ENCODE peak calls at places on chromosome 11, in four cellular contexts. Q, S, J and G are unnamed samples.

GRCh38 chr11:110587972-110588371 is 124.3 kb downstream of the ARHGAP20 start:
- DNase-seq in Q (no peak), S (no peak), J (no peak), G (no peak)

GRCh38 chr11:134045799-134046635 is 22.9 kb upstream of the JAM3 start:
- DNase-seq in Q (no peak), S (no peak), J (peak; percentile 49), G (no peak)

GRCh38 chr11:16669799-16670415 is 68.5 kb upstream of the C11orf58 start:
- DNase-seq in Q (peak; percentile 83), S (no peak), J (no peak), G (no peak)

GRCh38 chr11:134725939-134726639 is 314.0 kb upstream of the B3GAT1 start:
- DNase-seq in Q (no peak), S (no peak), J (peak; percentile 67), G (no peak)

GRCh38 chr11:92978226-92979111 is 9.0 kb downstream of the MTNR1B start:
- DNase-seq in Q (peak; percentile 42), S (no peak), J (no peak), G (no peak)

GRCh38 chr11:124801014-124801413 is 808 bp upstream of the MSANTD2 start:
- DNase-seq in Q (peak; percentile 61), S (no peak), J (no peak), G (no peak)

GRCh38 chr11:61309141-61309540 is 14.0 kb upstream of the VWCE start:
- DNase-seq in Q (no peak), S (no peak), J (no peak), G (no peak)

GRCh38 chr11:2892215-2893020 is 6.8 kb upstream of the CDKN1C start:
- DNase-seq in Q (no peak), S (no peak), J (no peak), G (peak; percentile 71)

GRCh38 chr11:43327987-43328386 is 16.2 kb downstream of the API5 start:
- DNase-seq in Q (peak; percentile 98), S (no peak), J (no peak), G (no peak)

GRCh38 chr11:45765836-45766235 is 39.1 kb upstream of the SLC35C1 start:
- DNase-seq in Q (no peak), S (no peak), J (no peak), G (no peak)

GRCh38 chr11:60867871-60868681 is 734 bp downstream of the ZP1 start:
- DNase-seq in Q (no peak), S (no peak), J (no peak), G (no peak)

GRCh38 chr11:68460741-68461283 is at the start of gene PPP6R3:
- DNase-seq in Q (no peak), S (no peak), J (no peak), G (no peak)